ENCODE peak calls at places on chromosomes 16 and 17, in nine cellular contexts. R is activated CD4-positive, alpha-beta memory T cell treated with anti-CD3 and anti-CD28 coated beads, Interleukin-2, amount 10 ng/mL, durations not matched to agents 7 days and 5 days; Q is Ammon's horn; K is CD4-positive, CD25-positive, alpha-beta regulatory T cell; P is cardiac muscle cell; W is Daoy; O is NCI-H1694 treated with DMSO at 0.1 percent for 48 hours; J is progenitor cell of endocrine pancreas; X is activated CD4-positive, alpha-beta T cell treated with anti-CD3 and anti-CD28 coated beads, Interleukin-2, amount 10 ng/mL, durations not matched to agents 7 days and 5 days. L is an unnamed sample.

GRCh38 chr16:17269434-17269833 is 201.3 kb downstream of the XYLT1 start:
- DNase-seq in W (no peak), K (no peak), O (no peak), Q (no peak), X (no peak), R (no peak), J (no peak), P (no peak), L (no peak)

GRCh38 chr17:27535975-27536374 is 79.7 kb downstream of the KSR1 start:
- DNase-seq in P (no peak), X (no peak), J (no peak), R (no peak), O (no peak), Q (no peak), K (no peak), W (no peak), L (no peak)

GRCh38 chr16:3007957-3008748 is 4.6 kb upstream of the CLDN9 start:
- DNase-seq in O (no peak), W (no peak), J (no peak), R (no peak), P (no peak), Q (peak), X (no peak), K (no peak), L (no peak)

GRCh38 chr17:45200701-45201100 is 21.0 kb upstream of the FMNL1 start:
- DNase-seq in X (no peak), P (peak), W (no peak), Q (no peak), K (no peak), J (no peak), O (no peak), R (no peak), L (no peak)

GRCh38 chr17:5410594-5411272 is 8.7 kb downstream of the NUP88 start:
- DNase-seq in Q (no peak), X (no peak), J (no peak), W (no peak), R (no peak), O (no peak), P (no peak), K (no peak), L (no peak)

GRCh38 chr17:152860-153420 is 15.6 kb downstream of the SCGB1C2 start:
- DNase-seq in O (no peak), Q (no peak), K (no peak), X (no peak), P (no peak), R (no peak), W (no peak), J (no peak), L (no peak)

GRCh38 chr16:87457051-87457611 is 35.7 kb downstream of the ZCCHC14 start:
- DNase-seq in K (no peak), J (no peak), W (peak), O (no peak), R (no peak), P (peak), Q (no peak), X (no peak), L (peak)

GRCh38 chr16:74842413-74842812 is 67.8 kb upstream of the FA2H start:
- DNase-seq in W (no peak), X (no peak), R (no peak), J (no peak), O (peak), Q (no peak), K (no peak), P (no peak), L (no peak)